ENCODE peak calls at places on chromosomes 3 and 15, in ten cellular contexts. N, R, J, S, K, E, B, O, T and F are unnamed samples.

GRCh38 chr15:92413511-92413910 is 19.8 kb downstream of the ST8SIA2 start:
- DNase-seq in N (no peak), R (no peak), J (no peak), S (no peak), K (no peak), E (no peak), B (no peak), O (no peak), T (no peak), F (no peak)

GRCh38 chr3:72728958-72729467 is 119.2 kb downstream of the SHQ1 start:
- DNase-seq in N (peak), R (no peak), J (no peak), S (no peak), K (no peak), E (no peak), B (no peak), O (no peak), T (no peak), F (no peak)

GRCh38 chr3:81419196-81419595 is 342.2 kb downstream of the GBE1 start:
- DNase-seq in N (peak), R (peak), J (no peak), S (peak), K (peak), E (peak), B (no peak), O (no peak), T (peak), F (peak)

GRCh38 chr15:52071570-52071969 is 41.0 kb downstream of the BCL2L10 start:
- DNase-seq in N (peak), R (no peak), J (no peak), S (no peak), K (no peak), E (no peak), B (no peak), O (no peak), T (no peak), F (no peak)

GRCh38 chr3:194469977-194470376 is 16.8 kb downstream of the ATP13A3 start:
- DNase-seq in N (no peak), R (no peak), J (no peak), S (no peak), K (no peak), E (no peak), B (no peak), O (no peak), T (no peak), F (no peak)

GRCh38 chr15:91243806-91244205 is 143.7 kb downstream of the SV2B start:
- DNase-seq in N (peak), R (no peak), J (no peak), S (no peak), K (no peak), E (no peak), B (no peak), O (no peak), T (no peak), F (no peak)

GRCh38 chr3:67381667-67382272 is 272.6 kb downstream of the SUCLG2 start:
- DNase-seq in N (peak), R (no peak), J (peak), S (peak), K (peak), E (peak), B (no peak), O (no peak), T (peak), F (no peak)

GRCh38 chr3:31534036-31534435 is 1.3 kb downstream of the STT3B start:
- DNase-seq in N (peak), R (no peak), J (no peak), S (no peak), K (peak), E (peak), B (no peak), O (no peak), T (no peak), F (peak)

GRCh38 chr3:53705774-53706173 is 140.4 kb downstream of the CHDH start:
- DNase-seq in N (no peak), R (no peak), J (no peak), S (no peak), K (no peak), E (no peak), B (no peak), O (no peak), T (no peak), F (no peak)

GRCh38 chr3:13072239-13073041 is 789 bp downstream of the IQSEC1 start:
- DNase-seq in N (peak), R (peak), J (no peak), S (peak), K (no peak), E (no peak), B (no peak), O (no peak), T (no peak), F (peak)

GRCh38 chr15:74384566-74385441 is 17.4 kb upstream of the CYP11A1 start:
- DNase-seq in N (peak), R (peak), J (no peak), S (peak), K (no peak), E (no peak), B (no peak), O (peak), T (peak), F (peak)

DNA sequence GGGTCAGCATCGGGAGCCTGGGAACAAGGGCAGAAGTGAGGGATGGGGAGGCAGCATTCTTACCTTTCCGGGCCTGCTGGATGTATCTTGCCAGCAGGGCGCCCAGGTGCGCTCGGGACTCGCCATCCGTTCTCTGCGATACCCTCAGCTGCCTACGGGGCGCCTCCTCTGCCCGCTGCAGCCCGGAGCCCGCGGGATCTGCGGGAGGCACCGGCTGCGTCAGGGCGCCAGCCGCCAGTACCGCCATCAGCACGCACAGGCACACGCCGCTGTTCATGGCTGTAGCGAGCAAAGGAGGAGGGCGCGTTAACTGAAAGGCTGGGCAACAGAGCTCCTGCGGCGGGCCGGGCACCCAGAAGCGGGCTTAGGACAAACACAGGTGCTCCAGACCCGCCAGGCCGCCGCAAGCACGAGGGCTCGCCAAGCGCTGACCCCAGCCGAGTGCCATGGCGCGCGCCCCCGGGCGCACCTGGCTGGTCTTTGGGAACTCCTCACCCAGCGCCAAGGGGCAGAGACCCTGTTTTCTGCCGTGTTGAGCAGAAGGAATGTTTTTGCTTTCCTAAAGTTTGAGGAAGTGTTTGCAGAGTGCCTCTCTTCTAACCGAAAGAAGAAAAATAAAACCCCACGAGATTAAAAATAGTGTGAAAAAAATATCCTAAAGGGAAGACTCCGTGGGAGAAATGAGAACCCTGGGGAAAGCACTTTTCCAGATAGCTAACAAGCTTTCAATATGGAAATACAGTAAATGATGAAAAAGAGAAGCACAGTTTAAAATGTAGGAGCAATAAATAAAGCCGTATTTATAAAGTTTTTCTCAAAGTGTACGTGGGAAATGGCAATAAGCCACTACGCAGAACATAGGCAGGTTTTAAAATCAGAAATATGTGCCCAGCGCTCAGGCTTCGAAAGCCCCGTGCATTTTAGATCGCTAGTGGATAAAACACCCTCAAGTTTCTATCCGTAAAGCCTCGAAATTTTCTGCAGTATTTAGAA is 2.3 kb downstream of the CCK start:
- DNase-seq in N (peak), R (no peak), J (no peak), S (no peak), K (no peak), E (no peak), B (no peak), O (no peak), T (no peak), F (no peak)
- TF ChIP-seq CTCF in N (no peak), R (no peak), J (no peak), S (no peak), K (no peak), E (no peak), B (no peak), O (no peak), T (no peak), F (no peak)

DNA sequence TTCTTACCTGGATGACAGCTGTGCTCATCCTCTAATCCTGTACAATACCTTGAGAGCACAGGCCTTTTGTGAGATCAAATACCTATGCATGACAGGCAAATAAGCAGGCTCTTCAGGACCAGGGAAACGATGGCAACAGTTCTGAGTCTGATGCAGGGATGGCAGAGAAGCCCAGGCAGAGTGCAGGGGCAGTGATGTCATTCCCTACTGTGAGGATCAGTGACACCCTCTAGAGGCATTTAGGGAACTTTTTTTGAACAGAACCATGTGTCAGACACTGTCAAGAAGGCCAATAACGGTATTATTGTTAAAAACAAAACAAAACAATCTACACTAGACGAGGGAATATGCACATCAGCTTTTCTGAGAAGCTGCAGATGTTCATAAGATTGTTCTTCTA is 314.8 kb upstream of the CTDSPL start:
- DNase-seq in N (peak), R (peak), J (peak), S (peak), K (peak), E (peak), B (no peak), O (no peak), T (peak), F (peak)
- TF ChIP-seq CTCF in N (peak), R (no peak), J (no peak), S (no peak), K (peak), E (no peak), B (no peak), O (no peak), T (no peak), F (no peak)

GRCh38 chr15:42253300-42253699 is 19.7 kb upstream of the GANC start:
- DNase-seq in N (no peak), R (no peak), J (no peak), S (no peak), K (no peak), E (no peak), B (no peak), O (no peak), T (no peak), F (no peak)
- TF ChIP-seq CTCF in N (no peak), R (no peak), J (no peak), S (no peak), K (no peak), E (no peak), B (no peak), O (no peak), T (no peak), F (no peak)

DNA sequence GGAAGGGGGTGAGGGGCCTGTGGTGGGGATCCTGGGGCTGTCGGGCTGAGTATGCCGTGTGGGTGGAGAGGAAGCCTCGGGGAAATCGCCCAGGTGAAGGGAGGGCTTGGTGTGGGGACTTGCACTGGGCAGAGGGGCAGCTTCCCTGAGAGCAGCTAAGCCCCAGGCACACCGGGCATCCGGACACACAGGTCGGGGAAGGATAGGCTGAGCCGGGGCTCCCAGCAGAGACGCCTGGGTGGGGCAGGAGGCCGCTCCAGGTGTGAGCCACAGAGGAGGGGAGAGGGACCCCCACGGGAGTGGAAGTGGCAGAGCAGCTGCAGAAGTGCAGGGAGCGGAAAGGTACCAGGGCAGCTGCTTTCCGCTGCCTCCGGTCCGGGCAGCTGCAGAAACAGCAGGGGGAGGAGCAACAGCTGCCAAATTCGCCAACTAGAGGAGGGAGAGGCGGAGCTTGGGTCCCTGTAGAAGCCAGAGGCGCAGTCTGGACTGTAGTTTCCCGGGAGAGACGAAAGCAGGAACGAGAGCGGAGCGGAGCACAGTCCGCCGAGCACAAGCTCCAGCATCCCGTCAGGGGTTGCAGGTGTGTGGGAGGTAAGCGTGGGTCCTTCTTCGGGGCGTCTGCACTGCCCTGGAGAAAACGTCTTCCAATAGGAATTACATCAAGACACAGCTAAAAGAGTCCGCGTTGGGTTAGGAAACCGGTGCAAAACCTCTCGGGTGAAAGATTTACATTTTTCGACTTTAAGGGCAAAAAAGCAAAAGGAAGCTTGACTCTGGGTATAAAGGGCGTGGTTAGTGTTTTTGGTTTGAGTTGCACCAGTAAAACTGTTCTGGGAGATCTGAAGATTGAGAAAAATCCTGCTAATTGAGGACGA is at the start of gene SERPINI1:
- DNase-seq in N (peak), R (peak), J (peak), S (peak), K (peak), E (peak), B (peak), O (peak), T (peak), F (peak)
- TF ChIP-seq CTCF in N (no peak), R (no peak), J (no peak), S (no peak), K (no peak), E (no peak), B (no peak), O (no peak), T (no peak), F (no peak)

GRCh38 chr3:60215952-60216351 is 1035.3 kb downstream of the FHIT start:
- DNase-seq in N (no peak), R (no peak), J (no peak), S (no peak), K (peak), E (no peak), B (no peak), O (no peak), T (no peak), F (no peak)

GRCh38 chr3:60216462-60216861 is 1034.8 kb downstream of the FHIT start:
- DNase-seq in N (no peak), R (no peak), J (no peak), S (no peak), K (no peak), E (no peak), B (no peak), O (no peak), T (no peak), F (no peak)

GRCh38 chr3:60217156-60217911 is 1033.9 kb downstream of the FHIT start:
- DNase-seq in N (no peak), R (no peak), J (no peak), S (no peak), K (peak), E (no peak), B (no peak), O (no peak), T (no peak), F (no peak)
- TF ChIP-seq CTCF in N (no peak), R (no peak), J (no peak), S (no peak), K (no peak), E (no peak), B (no peak), O (no peak), T (no peak), F (no peak)

DNA sequence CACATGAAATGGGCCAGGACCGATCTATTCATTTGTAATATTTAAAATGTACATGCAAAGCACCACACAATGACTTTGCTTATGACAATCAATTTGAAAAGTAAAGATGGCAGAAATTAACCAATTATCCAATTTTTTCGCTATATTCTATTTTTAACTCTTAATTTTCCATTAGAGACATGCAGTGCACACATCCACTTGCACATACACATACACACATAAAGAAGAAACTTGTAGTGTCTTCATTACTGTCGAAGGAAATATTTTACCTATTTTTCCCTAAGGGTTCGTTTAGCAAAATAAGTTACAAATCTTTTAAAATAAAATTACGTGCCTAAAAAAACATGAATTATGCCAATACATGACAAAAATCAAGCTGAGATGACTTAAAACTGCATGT is 194.3 kb upstream of the MDFIC2 start:
- DNase-seq in N (no peak), R (no peak), J (no peak), S (no peak), K (no peak), E (no peak), B (no peak), O (no peak), T (no peak), F (no peak)
- TF ChIP-seq CTCF in N (no peak), R (no peak), J (no peak), S (no peak), K (no peak), E (no peak), B (no peak), O (no peak), T (no peak), F (no peak)

DNA sequence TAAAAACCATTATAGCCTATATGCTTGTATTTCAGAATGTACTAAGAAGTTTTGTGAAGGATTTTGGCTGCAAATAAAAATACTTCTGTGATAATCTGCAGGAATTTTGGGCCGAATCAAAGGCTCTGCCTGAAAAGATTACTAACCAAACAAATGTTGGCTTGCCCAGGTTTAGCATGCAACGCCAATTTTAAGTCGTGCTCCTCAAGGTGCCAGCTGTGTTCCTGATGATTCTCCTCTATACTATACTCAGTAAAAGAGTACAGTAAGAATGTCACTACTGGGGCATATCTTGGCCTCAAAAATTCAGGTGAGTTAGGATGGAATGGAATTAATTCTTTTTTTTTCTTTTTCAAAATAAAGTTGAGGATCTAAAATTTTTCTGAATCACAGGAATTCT is 150.8 kb upstream of the TSPAN3 start:
- DNase-seq in N (no peak), R (no peak), J (no peak), S (no peak), K (no peak), E (no peak), B (no peak), O (no peak), T (no peak), F (no peak)
- TF ChIP-seq CTCF in N (no peak), R (no peak), J (no peak), S (no peak), K (no peak), E (no peak), B (no peak), O (no peak), T (no peak), F (no peak)

DNA sequence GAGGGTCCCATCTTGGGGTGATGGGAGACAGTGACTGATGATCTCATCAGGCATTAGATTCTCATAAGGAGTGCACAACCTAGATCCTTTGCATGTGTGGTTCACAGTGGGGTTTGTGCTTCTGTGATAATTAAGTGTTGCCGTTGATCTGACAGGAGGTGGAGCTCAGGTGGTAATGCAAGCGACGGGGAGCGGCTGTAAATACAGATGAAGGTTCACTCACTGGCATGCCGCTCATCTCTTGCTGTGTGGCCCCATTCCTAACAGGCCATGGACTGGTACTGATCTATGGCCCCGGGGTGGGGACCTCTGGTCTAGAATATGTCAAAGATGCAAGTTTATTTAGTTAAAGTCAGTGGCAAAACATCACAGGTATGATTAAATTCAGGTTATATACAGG is 8.7 kb downstream of the MEF2A start:
- DNase-seq in N (no peak), R (no peak), J (no peak), S (no peak), K (no peak), E (no peak), B (no peak), O (no peak), T (no peak), F (no peak)
- TF ChIP-seq CTCF in N (no peak), R (no peak), J (no peak), S (no peak), K (no peak), E (no peak), B (no peak), O (no peak), T (no peak), F (no peak)